ENCODE peak calls at places on chromosome 13, in ten cellular contexts. One of them, this sample, is unnamed.

GRCh38 chr13:43122706-43123268 is 99.4 kb downstream of the DNAJC15 start:
- DNase-seq in SK-N-DZ: peak; percentile 70
- DNase-seq in heart left ventricle: no peak
- DNase-seq in cardiac fibroblast: no peak
- DNase-seq in stimulated activated CD4-positive, alpha-beta T cell treated with anti-CD3 and anti-CD28 coated beads, Interleukin-4, amount 100 ng/mL, for 48 hours: no peak
- DNase-seq in progenitor cell of endocrine pancreas: no peak
- DNase-seq in GM12892: no peak
- DNase-seq in NCI-H774: no peak
- DNase-seq in naive B cell: no peak
- DNase-seq in upper lobe of left lung: no peak
- DNase-seq in this sample: no peak

GRCh38 chr13:23915308-23915707 is 18.0 kb upstream of the C1QTNF9B start:
- DNase-seq in SK-N-DZ: no peak
- DNase-seq in heart left ventricle: no peak
- DNase-seq in cardiac fibroblast: no peak
- DNase-seq in stimulated activated CD4-positive, alpha-beta T cell treated with anti-CD3 and anti-CD28 coated beads, Interleukin-4, amount 100 ng/mL, for 48 hours: no peak
- DNase-seq in progenitor cell of endocrine pancreas: no peak
- DNase-seq in GM12892: no peak
- DNase-seq in NCI-H774: no peak
- DNase-seq in naive B cell: no peak
- DNase-seq in upper lobe of left lung: no peak
- DNase-seq in this sample: no peak

GRCh38 chr13:51341804-51342203 is 2.3 kb downstream of the SERPINE3 start:
- DNase-seq in SK-N-DZ: no peak
- DNase-seq in heart left ventricle: no peak
- DNase-seq in cardiac fibroblast: no peak
- DNase-seq in stimulated activated CD4-positive, alpha-beta T cell treated with anti-CD3 and anti-CD28 coated beads, Interleukin-4, amount 100 ng/mL, for 48 hours: no peak
- DNase-seq in progenitor cell of endocrine pancreas: no peak
- DNase-seq in GM12892: no peak
- DNase-seq in NCI-H774: no peak
- DNase-seq in naive B cell: no peak
- DNase-seq in upper lobe of left lung: no peak
- DNase-seq in this sample: no peak

GRCh38 chr13:28820099-28821051 is at the start of gene MTUS2:
- DNase-seq in SK-N-DZ: no peak
- DNase-seq in heart left ventricle: no peak
- DNase-seq in cardiac fibroblast: no peak
- DNase-seq in stimulated activated CD4-positive, alpha-beta T cell treated with anti-CD3 and anti-CD28 coated beads, Interleukin-4, amount 100 ng/mL, for 48 hours: no peak
- DNase-seq in progenitor cell of endocrine pancreas: peak; percentile 24
- DNase-seq in GM12892: peak; percentile 23
- DNase-seq in NCI-H774: no peak
- DNase-seq in naive B cell: peak; percentile 8
- DNase-seq in upper lobe of left lung: no peak
- DNase-seq in this sample: peak; percentile 18

GRCh38 chr13:114026128-114026880 is 52.4 kb upstream of the C13orf46 start:
- DNase-seq in SK-N-DZ: no peak
- DNase-seq in heart left ventricle: peak; percentile 28
- DNase-seq in cardiac fibroblast: no peak
- DNase-seq in stimulated activated CD4-positive, alpha-beta T cell treated with anti-CD3 and anti-CD28 coated beads, Interleukin-4, amount 100 ng/mL, for 48 hours: no peak
- DNase-seq in progenitor cell of endocrine pancreas: no peak
- DNase-seq in GM12892: no peak
- DNase-seq in NCI-H774: no peak
- DNase-seq in naive B cell: no peak
- DNase-seq in upper lobe of left lung: no peak
- DNase-seq in this sample: no peak

GRCh38 chr13:101202590-101202989 is 213.7 kb downstream of the NALCN start:
- DNase-seq in SK-N-DZ: peak; percentile 57
- DNase-seq in heart left ventricle: no peak
- DNase-seq in cardiac fibroblast: no peak
- DNase-seq in stimulated activated CD4-positive, alpha-beta T cell treated with anti-CD3 and anti-CD28 coated beads, Interleukin-4, amount 100 ng/mL, for 48 hours: no peak
- DNase-seq in progenitor cell of endocrine pancreas: no peak
- DNase-seq in GM12892: no peak
- DNase-seq in NCI-H774: no peak
- DNase-seq in naive B cell: no peak
- DNase-seq in upper lobe of left lung: no peak
- DNase-seq in this sample: no peak

GRCh38 chr13:39040206-39040605 is 1.9 kb downstream of the NHLRC3 start:
- DNase-seq in SK-N-DZ: no peak
- DNase-seq in heart left ventricle: no peak
- DNase-seq in cardiac fibroblast: peak; percentile 12
- DNase-seq in stimulated activated CD4-positive, alpha-beta T cell treated with anti-CD3 and anti-CD28 coated beads, Interleukin-4, amount 100 ng/mL, for 48 hours: no peak
- DNase-seq in progenitor cell of endocrine pancreas: no peak
- DNase-seq in GM12892: no peak
- DNase-seq in NCI-H774: no peak
- DNase-seq in naive B cell: no peak
- DNase-seq in upper lobe of left lung: no peak
- DNase-seq in this sample: no peak

GRCh38 chr13:91372813-91373420 is 25.4 kb downstream of the MIR17HG start:
- DNase-seq in SK-N-DZ: no peak
- DNase-seq in heart left ventricle: no peak
- DNase-seq in cardiac fibroblast: no peak
- DNase-seq in stimulated activated CD4-positive, alpha-beta T cell treated with anti-CD3 and anti-CD28 coated beads, Interleukin-4, amount 100 ng/mL, for 48 hours: no peak
- DNase-seq in progenitor cell of endocrine pancreas: no peak
- DNase-seq in GM12892: no peak
- DNase-seq in NCI-H774: no peak
- DNase-seq in naive B cell: no peak
- DNase-seq in upper lobe of left lung: no peak
- DNase-seq in this sample: no peak

GRCh38 chr13:113777311-113778260 is 18.6 kb downstream of the TMEM255B start:
- DNase-seq in SK-N-DZ: no peak
- DNase-seq in heart left ventricle: no peak
- DNase-seq in cardiac fibroblast: peak; percentile 34
- DNase-seq in stimulated activated CD4-positive, alpha-beta T cell treated with anti-CD3 and anti-CD28 coated beads, Interleukin-4, amount 100 ng/mL, for 48 hours: no peak
- DNase-seq in progenitor cell of endocrine pancreas: peak; percentile 59
- DNase-seq in GM12892: no peak
- DNase-seq in NCI-H774: no peak
- DNase-seq in naive B cell: no peak
- DNase-seq in upper lobe of left lung: no peak
- DNase-seq in this sample: no peak

GRCh38 chr13:39910833-39911232 is 255.4 kb downstream of the COG6 start:
- DNase-seq in SK-N-DZ: no peak
- DNase-seq in heart left ventricle: no peak
- DNase-seq in cardiac fibroblast: peak; percentile 77
- DNase-seq in stimulated activated CD4-positive, alpha-beta T cell treated with anti-CD3 and anti-CD28 coated beads, Interleukin-4, amount 100 ng/mL, for 48 hours: no peak
- DNase-seq in progenitor cell of endocrine pancreas: no peak
- DNase-seq in GM12892: no peak
- DNase-seq in NCI-H774: no peak
- DNase-seq in naive B cell: no peak
- DNase-seq in upper lobe of left lung: no peak
- DNase-seq in this sample: no peak

GRCh38 chr13:33321686-33322473 is 36.3 kb upstream of the STARD13 start:
- DNase-seq in SK-N-DZ: no peak
- DNase-seq in heart left ventricle: no peak
- DNase-seq in cardiac fibroblast: peak; percentile 54
- DNase-seq in stimulated activated CD4-positive, alpha-beta T cell treated with anti-CD3 and anti-CD28 coated beads, Interleukin-4, amount 100 ng/mL, for 48 hours: no peak
- DNase-seq in progenitor cell of endocrine pancreas: no peak
- DNase-seq in GM12892: no peak
- DNase-seq in NCI-H774: no peak
- DNase-seq in naive B cell: no peak
- DNase-seq in upper lobe of left lung: no peak
- DNase-seq in this sample: no peak

GRCh38 chr13:50127017-50127725 is 111.9 kb downstream of the KCNRG start:
- DNase-seq in SK-N-DZ: no peak
- DNase-seq in heart left ventricle: peak; percentile 61
- DNase-seq in cardiac fibroblast: peak; percentile 64
- DNase-seq in stimulated activated CD4-positive, alpha-beta T cell treated with anti-CD3 and anti-CD28 coated beads, Interleukin-4, amount 100 ng/mL, for 48 hours: no peak
- DNase-seq in progenitor cell of endocrine pancreas: no peak
- DNase-seq in GM12892: no peak
- DNase-seq in NCI-H774: no peak
- DNase-seq in naive B cell: peak; percentile 61
- DNase-seq in upper lobe of left lung: peak; percentile 68
- DNase-seq in this sample: peak; percentile 70

GRCh38 chr13:110448230-110448629 is 113.3 kb downstream of the RAB20 start:
- DNase-seq in SK-N-DZ: no peak
- DNase-seq in heart left ventricle: no peak
- DNase-seq in cardiac fibroblast: peak; percentile 49
- DNase-seq in stimulated activated CD4-positive, alpha-beta T cell treated with anti-CD3 and anti-CD28 coated beads, Interleukin-4, amount 100 ng/mL, for 48 hours: no peak
- DNase-seq in progenitor cell of endocrine pancreas: no peak
- DNase-seq in GM12892: no peak
- DNase-seq in NCI-H774: no peak
- DNase-seq in naive B cell: no peak
- DNase-seq in upper lobe of left lung: no peak
- DNase-seq in this sample: no peak

GRCh38 chr13:45231722-45232121 is 30.9 kb upstream of the KCTD4 start:
- DNase-seq in SK-N-DZ: no peak
- DNase-seq in heart left ventricle: no peak
- DNase-seq in cardiac fibroblast: peak; percentile 64
- DNase-seq in stimulated activated CD4-positive, alpha-beta T cell treated with anti-CD3 and anti-CD28 coated beads, Interleukin-4, amount 100 ng/mL, for 48 hours: no peak
- DNase-seq in progenitor cell of endocrine pancreas: no peak
- DNase-seq in GM12892: no peak
- DNase-seq in NCI-H774: no peak
- DNase-seq in naive B cell: no peak
- DNase-seq in upper lobe of left lung: no peak
- DNase-seq in this sample: no peak

GRCh38 chr13:111397202-111397880 is 76.9 kb downstream of the TEX29 start:
- DNase-seq in SK-N-DZ: no peak
- DNase-seq in heart left ventricle: no peak
- DNase-seq in cardiac fibroblast: no peak
- DNase-seq in stimulated activated CD4-positive, alpha-beta T cell treated with anti-CD3 and anti-CD28 coated beads, Interleukin-4, amount 100 ng/mL, for 48 hours: no peak
- DNase-seq in progenitor cell of endocrine pancreas: no peak
- DNase-seq in GM12892: no peak
- DNase-seq in NCI-H774: no peak
- DNase-seq in naive B cell: no peak
- DNase-seq in upper lobe of left lung: peak; percentile 11
- DNase-seq in this sample: no peak

GRCh38 chr13:98476538-98476966 is 100.4 kb downstream of the STK24 start:
- DNase-seq in SK-N-DZ: no peak
- DNase-seq in heart left ventricle: peak; percentile 77
- DNase-seq in cardiac fibroblast: peak; percentile 79
- DNase-seq in stimulated activated CD4-positive, alpha-beta T cell treated with anti-CD3 and anti-CD28 coated beads, Interleukin-4, amount 100 ng/mL, for 48 hours: peak; percentile 75
- DNase-seq in progenitor cell of endocrine pancreas: no peak
- DNase-seq in GM12892: peak; percentile 90
- DNase-seq in NCI-H774: no peak
- DNase-seq in naive B cell: peak; percentile 51
- DNase-seq in upper lobe of left lung: peak; percentile 81
- DNase-seq in this sample: peak; percentile 78

GRCh38 chr13:64810701-64811258 is 2419.4 kb downstream of the PCDH9 start:
- DNase-seq in SK-N-DZ: no peak
- DNase-seq in heart left ventricle: no peak
- DNase-seq in cardiac fibroblast: peak; percentile 20
- DNase-seq in stimulated activated CD4-positive, alpha-beta T cell treated with anti-CD3 and anti-CD28 coated beads, Interleukin-4, amount 100 ng/mL, for 48 hours: no peak
- DNase-seq in progenitor cell of endocrine pancreas: no peak
- DNase-seq in GM12892: no peak
- DNase-seq in NCI-H774: no peak
- DNase-seq in naive B cell: no peak
- DNase-seq in upper lobe of left lung: no peak
- DNase-seq in this sample: no peak

GRCh38 chr13:78136966-78137365 is 218.3 kb upstream of the EDNRB start:
- DNase-seq in SK-N-DZ: no peak
- DNase-seq in heart left ventricle: no peak
- DNase-seq in cardiac fibroblast: no peak
- DNase-seq in stimulated activated CD4-positive, alpha-beta T cell treated with anti-CD3 and anti-CD28 coated beads, Interleukin-4, amount 100 ng/mL, for 48 hours: no peak
- DNase-seq in progenitor cell of endocrine pancreas: no peak
- DNase-seq in GM12892: no peak
- DNase-seq in NCI-H774: no peak
- DNase-seq in naive B cell: no peak
- DNase-seq in upper lobe of left lung: no peak
- DNase-seq in this sample: no peak

GRCh38 chr13:44243198-44243852 is 130.3 kb upstream of the SERP2 start:
- DNase-seq in SK-N-DZ: peak; percentile 35
- DNase-seq in heart left ventricle: peak; percentile 46
- DNase-seq in cardiac fibroblast: peak; percentile 74
- DNase-seq in stimulated activated CD4-positive, alpha-beta T cell treated with anti-CD3 and anti-CD28 coated beads, Interleukin-4, amount 100 ng/mL, for 48 hours: no peak
- DNase-seq in progenitor cell of endocrine pancreas: no peak
- DNase-seq in GM12892: no peak
- DNase-seq in NCI-H774: no peak
- DNase-seq in naive B cell: peak; percentile 35
- DNase-seq in upper lobe of left lung: peak; percentile 69
- DNase-seq in this sample: no peak

This sample was measured in CD4-positive, CD25-positive, alpha-beta regulatory T cell.